ENCODE peak calls at places on chromosomes 1 and 21, in eight cellular contexts. One of them, this sample, is unnamed. For H3K4me1, the result is how much of the 10 kb centered on the place peaks cover.

GRCh38 chr1:183957216-183957830 is 80.2 kb downstream of the COLGALT2 start:
- DNase-seq in NT2/D1: no peak
- DNase-seq in colonic mucosa: no peak
- DNase-seq in astrocyte: no peak
- DNase-seq in IMR-90: no peak
- DNase-seq in endothelial cell of umbilical vein: no peak
- DNase-seq in fibroblast of lung: no peak
- DNase-seq in endodermal cell: no peak
- DNase-seq in this sample: no peak

GRCh38 chr1:64875606-64876005 is 90.7 kb downstream of the JAK1 start:
- DNase-seq in NT2/D1: no peak
- DNase-seq in colonic mucosa: no peak
- DNase-seq in astrocyte: no peak
- DNase-seq in IMR-90: no peak
- DNase-seq in endothelial cell of umbilical vein: no peak
- DNase-seq in fibroblast of lung: no peak
- DNase-seq in endodermal cell: no peak
- DNase-seq in this sample: no peak

GRCh38 chr1:228957535-228957934 is 222.3 kb downstream of the RHOU start:
- DNase-seq in NT2/D1: no peak
- DNase-seq in colonic mucosa: no peak
- DNase-seq in astrocyte: no peak
- DNase-seq in IMR-90: no peak
- DNase-seq in endothelial cell of umbilical vein: no peak
- DNase-seq in fibroblast of lung: no peak
- DNase-seq in endodermal cell: peak
- DNase-seq in this sample: peak

GRCh38 chr1:210321131-210321530 is 7.6 kb upstream of the HHAT start:
- DNase-seq in NT2/D1: no peak
- DNase-seq in colonic mucosa: no peak
- DNase-seq in astrocyte: no peak
- DNase-seq in IMR-90: no peak
- DNase-seq in endothelial cell of umbilical vein: no peak
- DNase-seq in fibroblast of lung: no peak
- DNase-seq in endodermal cell: no peak
- DNase-seq in this sample: no peak

GRCh38 chr21:36627242-36627641 is 71.7 kb upstream of the SIM2 start:
- DNase-seq in NT2/D1: no peak
- DNase-seq in colonic mucosa: no peak
- DNase-seq in astrocyte: peak
- DNase-seq in IMR-90: peak
- DNase-seq in endothelial cell of umbilical vein: no peak
- DNase-seq in fibroblast of lung: peak
- DNase-seq in endodermal cell: no peak
- DNase-seq in this sample: no peak

GRCh38 chr1:3775248-3775497 is 2.6 kb downstream of the SMIM1 start:
- DNase-seq in NT2/D1: no peak
- DNase-seq in colonic mucosa: no peak
- DNase-seq in astrocyte: no peak
- DNase-seq in IMR-90: no peak
- DNase-seq in endothelial cell of umbilical vein: no peak
- DNase-seq in fibroblast of lung: no peak
- DNase-seq in endodermal cell: no peak
- DNase-seq in this sample: no peak

GRCh38 chr1:91764471-91765115 is 121.4 kb downstream of the TGFBR3 start:
- DNase-seq in NT2/D1: peak
- DNase-seq in colonic mucosa: no peak
- DNase-seq in astrocyte: no peak
- DNase-seq in IMR-90: no peak
- DNase-seq in endothelial cell of umbilical vein: no peak
- DNase-seq in fibroblast of lung: no peak
- DNase-seq in endodermal cell: peak
- DNase-seq in this sample: peak

GRCh38 chr1:64041366-64042131 is 161.9 kb upstream of the UBE2U start:
- DNase-seq in NT2/D1: no peak
- DNase-seq in colonic mucosa: no peak
- DNase-seq in astrocyte: no peak
- DNase-seq in IMR-90: no peak
- DNase-seq in endothelial cell of umbilical vein: no peak
- DNase-seq in fibroblast of lung: no peak
- DNase-seq in endodermal cell: no peak
- DNase-seq in this sample: no peak

GRCh38 chr1:46719689-46720088 is 775 bp upstream of the EFCAB14 start:
- DNase-seq in NT2/D1: no peak
- DNase-seq in colonic mucosa: peak
- DNase-seq in astrocyte: no peak
- DNase-seq in IMR-90: no peak
- DNase-seq in endothelial cell of umbilical vein: peak
- DNase-seq in fibroblast of lung: no peak
- DNase-seq in endodermal cell: no peak
- DNase-seq in this sample: peak

GRCh38 chr21:42532466-42533181 is 19.0 kb downstream of the SLC37A1 start:
- DNase-seq in NT2/D1: no peak
- DNase-seq in colonic mucosa: peak
- DNase-seq in astrocyte: no peak
- DNase-seq in IMR-90: peak
- DNase-seq in endothelial cell of umbilical vein: no peak
- DNase-seq in fibroblast of lung: peak
- DNase-seq in endodermal cell: no peak
- DNase-seq in this sample: peak

GRCh38 chr1:59605761-59606160 is 209.0 kb upstream of the HOOK1 start:
- DNase-seq in NT2/D1: no peak
- DNase-seq in colonic mucosa: no peak
- DNase-seq in astrocyte: peak
- DNase-seq in IMR-90: peak
- DNase-seq in endothelial cell of umbilical vein: no peak
- DNase-seq in fibroblast of lung: no peak
- DNase-seq in endodermal cell: no peak
- DNase-seq in this sample: no peak

GRCh38 chr1:58870298-58870676 is 86.4 kb upstream of the JUN start:
- DNase-seq in NT2/D1: no peak
- DNase-seq in colonic mucosa: peak
- DNase-seq in astrocyte: peak
- DNase-seq in IMR-90: no peak
- DNase-seq in endothelial cell of umbilical vein: peak
- DNase-seq in fibroblast of lung: no peak
- DNase-seq in endodermal cell: no peak
- DNase-seq in this sample: no peak

GRCh38 chr1:34529935-34530859 is 224.7 kb upstream of the GJB5 start:
- DNase-seq in NT2/D1: no peak
- DNase-seq in colonic mucosa: no peak
- DNase-seq in astrocyte: peak
- DNase-seq in IMR-90: no peak
- DNase-seq in endothelial cell of umbilical vein: no peak
- DNase-seq in fibroblast of lung: no peak
- DNase-seq in endodermal cell: no peak
- DNase-seq in this sample: no peak

GRCh38 chr1:192973988-192974387 is 85.2 kb downstream of the UCHL5 start:
- DNase-seq in NT2/D1: no peak
- DNase-seq in colonic mucosa: no peak
- DNase-seq in astrocyte: no peak
- DNase-seq in IMR-90: no peak
- DNase-seq in endothelial cell of umbilical vein: no peak
- DNase-seq in fibroblast of lung: no peak
- DNase-seq in endodermal cell: no peak
- DNase-seq in this sample: no peak

GRCh38 chr1:31064685-31065309 is 720 bp downstream of the PUM1 start:
- DNase-seq in NT2/D1: no peak
- DNase-seq in colonic mucosa: peak
- DNase-seq in astrocyte: peak
- DNase-seq in IMR-90: peak
- DNase-seq in endothelial cell of umbilical vein: peak
- DNase-seq in fibroblast of lung: peak
- DNase-seq in endodermal cell: no peak
- DNase-seq in this sample: no peak

GRCh38 chr1:187185389-187185788 is 356.6 kb downstream of the PLA2G4A start:
- DNase-seq in NT2/D1: no peak
- DNase-seq in colonic mucosa: no peak
- DNase-seq in astrocyte: no peak
- DNase-seq in IMR-90: no peak
- DNase-seq in endothelial cell of umbilical vein: no peak
- DNase-seq in fibroblast of lung: no peak
- DNase-seq in endodermal cell: no peak
- DNase-seq in this sample: no peak

GRCh38 chr1:67850151-67850551 is 16.9 kb upstream of the GNG12 start:
- DNase-seq in NT2/D1: no peak
- DNase-seq in colonic mucosa: no peak
- DNase-seq in astrocyte: no peak
- DNase-seq in IMR-90: peak
- DNase-seq in endothelial cell of umbilical vein: peak
- DNase-seq in fibroblast of lung: peak
- DNase-seq in endodermal cell: peak
- DNase-seq in this sample: no peak

GRCh38 chr1:240562111-240562590 is 49.8 kb downstream of the GREM2 start:
- DNase-seq in NT2/D1: no peak
- DNase-seq in colonic mucosa: no peak
- DNase-seq in astrocyte: peak
- DNase-seq in IMR-90: peak
- DNase-seq in endothelial cell of umbilical vein: no peak
- DNase-seq in fibroblast of lung: peak
- DNase-seq in endodermal cell: no peak
- DNase-seq in this sample: no peak

GRCh38 chr21:31576428-31576827 is 83.1 kb upstream of the SOD1 start:
- DNase-seq in NT2/D1: no peak
- DNase-seq in colonic mucosa: no peak
- DNase-seq in astrocyte: peak
- DNase-seq in IMR-90: no peak
- DNase-seq in endothelial cell of umbilical vein: no peak
- DNase-seq in fibroblast of lung: no peak
- DNase-seq in endodermal cell: no peak
- DNase-seq in this sample: no peak

GRCh38 chr1:17717595-17717994 is 37.5 kb upstream of the ACTL8 start:
- DNase-seq in NT2/D1: no peak
- DNase-seq in colonic mucosa: no peak
- DNase-seq in astrocyte: no peak
- DNase-seq in IMR-90: no peak
- DNase-seq in endothelial cell of umbilical vein: no peak
- DNase-seq in fibroblast of lung: no peak
- DNase-seq in endodermal cell: no peak
- DNase-seq in this sample: no peak

GRCh38 chr1:13892671-13893325 is 192.8 kb downstream of the PRDM2 start:
- DNase-seq in NT2/D1: no peak
- DNase-seq in colonic mucosa: peak
- DNase-seq in astrocyte: no peak
- DNase-seq in IMR-90: no peak
- DNase-seq in endothelial cell of umbilical vein: no peak
- DNase-seq in fibroblast of lung: no peak
- DNase-seq in endodermal cell: peak
- DNase-seq in this sample: peak
- H3K9ac ChIP-seq in NT2/D1: peak
- H3K9ac ChIP-seq in colonic mucosa: peak
- H3K9ac ChIP-seq in astrocyte: no peak
- H3K9ac ChIP-seq in IMR-90: no peak
- H3K9ac ChIP-seq in endothelial cell of umbilical vein: no peak
- H3K9ac ChIP-seq in fibroblast of lung: no peak
- H3K9ac ChIP-seq in endodermal cell: no peak
- H3K9ac ChIP-seq in this sample: no peak

DNA sequence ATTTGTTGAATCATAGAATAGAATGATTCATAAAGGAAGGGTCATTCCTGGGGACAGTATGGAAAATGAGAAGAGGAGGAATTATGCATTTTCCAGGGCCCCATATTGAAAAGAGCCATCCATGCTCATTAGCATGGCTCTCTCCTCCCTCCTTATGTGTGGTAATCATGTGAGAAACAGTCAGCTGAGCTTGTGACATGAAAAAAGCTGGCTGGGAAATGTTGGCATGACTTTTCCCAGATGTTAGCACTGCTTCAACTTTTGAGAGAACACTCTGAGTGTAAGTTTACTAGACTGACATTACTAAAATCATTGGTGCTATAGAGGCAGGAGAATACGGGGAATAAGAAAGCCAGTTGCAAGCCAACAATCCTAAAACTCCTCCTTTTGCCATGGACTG is 16.1 kb downstream of the TRIM67 start:
- DNase-seq in NT2/D1: no peak
- DNase-seq in colonic mucosa: no peak
- DNase-seq in astrocyte: no peak
- DNase-seq in IMR-90: no peak
- DNase-seq in endothelial cell of umbilical vein: no peak
- DNase-seq in fibroblast of lung: peak
- DNase-seq in endodermal cell: no peak
- DNase-seq in this sample: no peak
- H3K4me1 ChIP-seq in NT2/D1: under half
- H3K4me1 ChIP-seq in colonic mucosa: under half
- H3K4me1 ChIP-seq in astrocyte: under half
- H3K4me1 ChIP-seq in IMR-90: under half
- H3K4me1 ChIP-seq in endothelial cell of umbilical vein: under half
- H3K4me1 ChIP-seq in fibroblast of lung: under half
- H3K4me1 ChIP-seq in endodermal cell: under half
- H3K4me1 ChIP-seq in this sample: under half

DNA sequence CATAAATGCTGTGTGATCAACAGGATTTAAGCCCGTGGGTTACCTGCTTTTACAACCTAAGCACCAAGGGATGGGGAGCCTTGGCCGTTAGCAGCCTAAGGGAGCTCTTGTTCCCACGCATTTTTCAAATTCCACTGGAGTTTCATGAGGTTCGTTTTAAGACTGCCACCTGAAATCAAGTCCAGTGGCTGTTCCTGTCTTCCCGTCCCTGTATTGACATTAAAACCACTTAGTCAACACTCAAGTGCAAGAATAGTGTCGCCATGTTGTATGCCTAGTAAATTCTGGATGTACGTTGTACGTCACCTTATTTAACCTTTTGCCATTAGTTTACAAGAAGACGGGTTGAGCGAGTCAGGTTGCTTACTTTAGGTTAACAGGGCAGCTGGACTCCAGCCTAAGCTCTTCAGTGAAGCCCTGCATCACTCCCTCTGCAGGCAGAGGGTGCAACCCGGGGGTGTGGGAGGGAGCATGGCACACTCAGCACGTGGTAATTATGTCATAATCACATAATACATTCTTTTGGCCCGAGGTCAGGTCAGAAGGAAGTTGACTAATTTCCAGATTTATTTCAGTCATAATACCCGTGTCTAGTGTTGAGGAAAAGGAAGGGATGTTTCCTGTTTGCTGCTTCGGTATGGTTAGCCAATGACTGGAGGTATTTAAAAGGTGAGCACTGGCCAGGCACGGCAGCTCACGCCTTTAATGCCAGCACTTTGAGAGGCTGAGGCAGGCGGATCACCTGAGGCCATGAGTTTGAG is 42.5 kb downstream of the CNST start:
- DNase-seq in NT2/D1: peak
- DNase-seq in colonic mucosa: peak
- DNase-seq in astrocyte: peak
- DNase-seq in IMR-90: peak
- DNase-seq in endothelial cell of umbilical vein: peak
- DNase-seq in fibroblast of lung: peak
- DNase-seq in endodermal cell: peak
- DNase-seq in this sample: peak
- H3K9ac ChIP-seq in NT2/D1: no peak
- H3K9ac ChIP-seq in colonic mucosa: no peak
- H3K9ac ChIP-seq in astrocyte: peak
- H3K9ac ChIP-seq in IMR-90: no peak
- H3K9ac ChIP-seq in endothelial cell of umbilical vein: peak
- H3K9ac ChIP-seq in fibroblast of lung: no peak
- H3K9ac ChIP-seq in endodermal cell: no peak
- H3K9ac ChIP-seq in this sample: no peak

DNA sequence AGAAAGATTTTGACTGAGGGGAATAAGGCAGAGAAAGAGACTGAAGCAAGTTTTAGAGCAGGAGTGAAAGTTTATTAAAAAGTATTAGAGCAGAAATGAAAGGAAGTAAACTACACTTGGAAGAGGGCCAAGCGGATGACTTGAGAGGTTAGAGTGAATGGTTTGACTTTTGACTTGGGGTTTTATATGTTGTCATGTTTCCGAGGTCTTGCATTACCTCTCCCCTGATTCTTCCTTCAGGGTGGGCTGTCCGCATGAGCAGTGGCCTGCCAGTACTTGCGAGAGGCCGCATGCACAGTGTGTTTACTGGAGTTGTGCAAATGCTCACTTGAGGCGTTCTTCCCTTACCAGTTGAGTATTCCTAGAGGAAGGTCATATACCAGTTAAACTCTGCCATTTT is 13.0 kb upstream of the DENND2D start:
- DNase-seq in NT2/D1: no peak
- DNase-seq in colonic mucosa: no peak
- DNase-seq in astrocyte: no peak
- DNase-seq in IMR-90: no peak
- DNase-seq in endothelial cell of umbilical vein: no peak
- DNase-seq in fibroblast of lung: no peak
- DNase-seq in endodermal cell: no peak
- DNase-seq in this sample: no peak
- H3K4me1 ChIP-seq in NT2/D1: under half
- H3K4me1 ChIP-seq in colonic mucosa: under half
- H3K4me1 ChIP-seq in astrocyte: under half
- H3K4me1 ChIP-seq in IMR-90: under half
- H3K4me1 ChIP-seq in endothelial cell of umbilical vein: under half
- H3K4me1 ChIP-seq in fibroblast of lung: under half
- H3K4me1 ChIP-seq in endodermal cell: under half
- H3K4me1 ChIP-seq in this sample: under half

This sample was measured in H9.